ENCODE peak calls at places on chromosomes 7 and 10, in six cellular contexts. M is uterus, H is bronchial epithelial cell, E is cardiac muscle cell, S is nephron progenitor cell, J is BJ. P is an unnamed sample.

GRCh38 chr7:24964177-24964576 is 15.8 kb downstream of the OSBPL3 start:
- DNase-seq in S (no peak), J (no peak), H (no peak), E (no peak), M (no peak), P (no peak)

GRCh38 chr10:103791291-103791690 is 64.1 kb downstream of the SH3PXD2A start:
- DNase-seq in H (no peak), E (no peak), J (no peak), M (no peak), S (no peak), P (no peak)

GRCh38 chr7:98133181-98133580 is 26.5 kb downstream of the LMTK2 start:
- DNase-seq in S (no peak), E (peak), J (no peak), M (no peak), H (peak), P (peak)

GRCh38 chr10:49426490-49427360 is 30.8 kb upstream of the DRGX start:
- DNase-seq in S (no peak), M (no peak), E (peak), J (no peak), H (peak), P (no peak)

GRCh38 chr10:99236627-99237309 is 1.1 kb upstream of the HPSE2 start:
- DNase-seq in M (no peak), H (no peak), S (peak), J (no peak), E (no peak), P (no peak)

GRCh38 chr10:58435297-58435696 is 50.1 kb downstream of the TFAM start:
- DNase-seq in J (peak), E (peak), S (no peak), H (peak), M (no peak), P (no peak)

GRCh38 chr7:25308246-25308645 is 80.0 kb upstream of the NPVF start:
- DNase-seq in S (no peak), E (no peak), H (no peak), M (no peak), J (no peak), P (no peak)

GRCh38 chr7:37318541-37318940 is 130.1 kb downstream of the ELMO1 start:
- DNase-seq in J (no peak), E (no peak), H (no peak), M (no peak), S (no peak), P (peak)

GRCh38 chr7:24141876-24142509 is 142.0 kb upstream of the NPY start:
- DNase-seq in M (no peak), H (no peak), S (no peak), E (no peak), J (no peak), P (no peak)

GRCh38 chr10:7767209-7767608 is 20.6 kb downstream of the KIN start:
- DNase-seq in E (peak), S (no peak), H (peak), M (no peak), J (no peak), P (no peak)

GRCh38 chr10:58952747-58953466 is 223.5 kb upstream of the PHYHIPL start:
- DNase-seq in E (peak), H (peak), S (peak), M (peak), J (no peak), P (peak)

GRCh38 chr10:77532068-77532467 is 105.5 kb downstream of the KCNMA1 start:
- DNase-seq in E (peak), J (peak), H (peak), M (no peak), S (no peak), P (no peak)

GRCh38 chr10:115829501-115830215 is 443.3 kb downstream of the GFRA1 start:
- DNase-seq in M (no peak), H (peak), J (no peak), E (peak), S (no peak), P (no peak)

GRCh38 chr7:33639552-33640197 is 265.7 kb upstream of the BMPER start:
- DNase-seq in J (no peak), H (no peak), E (peak), M (no peak), S (no peak), P (no peak)

GRCh38 chr7:19026888-19027287 is 90.5 kb downstream of the TWIST1 start:
- DNase-seq in S (no peak), M (no peak), H (peak), E (no peak), J (peak), P (no peak)

GRCh38 chr10:85902046-85902445 is 464.5 kb downstream of the GRID1 start:
- DNase-seq in H (peak), M (no peak), E (peak), J (no peak), S (no peak), P (no peak)

GRCh38 chr10:35331894-35332640 is 4.2 kb upstream of the CCNY start:
- DNase-seq in E (peak), H (peak), J (peak), M (no peak), S (no peak), P (no peak)

GRCh38 chr7:131219277-131220041 is 108.2 kb upstream of the MKLN1 start:
- DNase-seq in S (no peak), H (no peak), J (no peak), M (peak), E (peak), P (peak)

GRCh38 chr10:110530131-110530831 is 32.6 kb downstream of the DUSP5 start:
- DNase-seq in J (no peak), M (peak), E (peak), S (peak), H (peak), P (no peak)

GRCh38 chr10:8049151-8049873 is 5.2 kb upstream of the GATA3 start:
- DNase-seq in J (no peak), H (no peak), S (peak), M (no peak), E (no peak), P (peak)

GRCh38 chr10:90560331-90560730 is 297.5 kb downstream of the HTR7 start:
- DNase-seq in J (no peak), E (no peak), M (no peak), H (peak), S (no peak), P (no peak)

GRCh38 chr7:45182856-45183710 is 25.5 kb downstream of the RAMP3 start:
- DNase-seq in S (no peak), M (peak), E (no peak), H (no peak), J (no peak), P (no peak)

GRCh38 chr7:35436452-35436851 is 182.6 kb upstream of the TBX20 start:
- DNase-seq in H (no peak), J (no peak), E (no peak), S (no peak), M (no peak), P (no peak)

GRCh38 chr7:35424869-35425495 is 171.1 kb upstream of the TBX20 start:
- DNase-seq in S (peak), H (peak), E (peak), M (peak), J (no peak), P (peak)

GRCh38 chr7:35430547-35431153 is 176.8 kb upstream of the TBX20 start:
- DNase-seq in S (no peak), M (no peak), H (no peak), J (no peak), E (peak), P (no peak)
- TF ChIP-seq CTCF in S (peak), M (no peak), H (peak), J (peak), E (peak), P (peak)

DNA sequence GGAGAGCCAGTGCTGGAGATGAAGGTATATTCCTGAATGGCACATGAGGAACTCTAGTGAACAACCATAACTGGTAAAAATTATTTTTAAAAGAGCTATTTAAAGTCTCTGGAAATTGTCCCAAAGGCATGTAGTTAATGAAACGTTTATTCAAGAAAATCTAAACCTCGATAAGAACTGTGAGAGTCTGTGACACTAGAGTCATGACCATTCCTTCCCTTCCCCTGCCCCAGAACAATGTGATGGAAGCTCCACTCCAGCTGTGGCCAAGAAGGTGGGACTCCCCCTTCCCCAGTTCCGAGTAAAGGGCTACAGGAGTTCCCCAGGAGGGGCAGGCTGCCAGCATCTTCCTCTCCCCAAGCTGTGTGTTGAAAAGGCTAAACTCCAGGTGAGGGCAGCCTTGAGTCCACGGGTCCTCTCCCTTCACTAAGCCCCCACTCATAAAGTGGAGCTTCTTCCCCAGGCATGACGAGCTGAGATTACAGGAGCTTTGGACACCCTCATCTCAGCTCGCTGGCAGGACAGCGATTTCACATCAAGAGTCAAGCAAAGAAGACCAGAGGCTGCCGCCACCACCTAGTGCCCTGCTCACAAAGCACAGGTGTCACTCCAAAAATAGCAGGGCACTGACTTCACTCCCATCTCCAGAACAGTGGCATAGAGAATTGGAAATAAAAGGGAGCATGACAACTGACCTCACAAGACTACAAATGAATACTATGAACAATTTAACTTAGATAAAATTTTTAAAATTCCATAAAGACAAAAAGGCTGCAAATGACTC is 68.5 kb downstream of the NHLRC2 start:
- DNase-seq in H (no peak), E (no peak), M (no peak), J (no peak), S (no peak), P (no peak)
- TF ChIP-seq CTCF in H (no peak), E (no peak), M (no peak), J (no peak), S (no peak), P (peak)

DNA sequence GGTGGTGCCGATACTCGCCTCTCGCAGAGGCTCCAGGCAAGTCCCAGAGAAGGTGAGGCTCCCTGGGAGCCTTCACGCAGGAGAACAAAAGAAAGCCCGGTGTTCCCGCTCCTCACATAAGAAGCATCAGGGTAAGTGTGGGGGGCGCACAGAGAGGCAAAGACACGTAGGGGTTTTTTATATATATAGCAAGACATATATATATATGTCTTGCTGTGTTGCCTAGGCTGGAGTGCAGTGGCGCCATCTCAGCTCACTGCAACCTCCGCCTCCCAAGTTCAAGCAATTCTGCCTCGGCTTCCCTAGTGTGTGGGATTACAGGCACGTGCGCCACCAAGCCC is 61.3 kb downstream of the PDIA4 start:
- DNase-seq in H (no peak), J (no peak), E (no peak), M (no peak), S (no peak), P (no peak)
- TF ChIP-seq CTCF in H (no peak), J (no peak), E (no peak), M (no peak), S (no peak), P (no peak)

DNA sequence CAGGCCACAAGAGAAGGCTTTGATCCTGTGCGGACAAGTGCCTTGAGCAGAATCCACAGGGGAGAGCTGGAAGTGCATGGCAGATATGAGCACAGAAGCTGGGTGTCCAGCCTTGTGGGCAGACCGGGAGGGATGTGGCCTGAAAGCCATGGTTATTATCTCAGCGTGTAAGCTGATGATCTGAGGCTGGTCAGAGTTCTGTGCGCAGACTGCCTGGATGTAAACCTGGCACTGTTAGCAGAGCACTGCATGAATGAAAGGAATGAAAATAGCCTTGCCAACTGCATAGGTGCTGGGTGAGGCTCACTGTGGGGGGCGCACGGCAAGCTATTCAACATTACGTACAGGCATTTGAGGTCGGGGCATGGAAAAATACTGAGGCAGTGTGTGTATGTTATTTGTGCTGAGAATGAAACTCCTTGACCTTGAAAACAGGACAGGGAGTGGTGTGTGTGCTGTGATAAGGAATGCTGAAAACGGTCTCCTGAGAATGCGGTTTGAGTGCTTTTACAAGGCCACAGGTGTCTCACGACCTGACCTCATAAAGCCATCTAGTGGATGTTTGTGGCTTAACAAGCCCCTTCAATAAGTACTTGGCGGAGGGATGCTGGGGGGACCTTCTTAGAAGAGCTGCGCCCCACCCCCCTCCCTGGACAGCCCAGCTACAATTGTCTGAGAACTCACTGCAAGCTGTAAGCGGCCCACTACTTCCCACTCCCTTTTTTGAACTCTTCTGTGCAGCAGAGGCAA is 18.7 kb downstream of the AKR1C1 start:
- DNase-seq in M (no peak), H (peak), J (no peak), S (peak), E (peak), P (peak)
- TF ChIP-seq CTCF in M (no peak), H (peak), J (peak), S (peak), E (peak), P (peak)

P was measured in GM13977.